ENCODE peak calls at places on chromosomes 11 and 22, in nine cellular contexts. T is tibial nerve, Z is A549, L is stomach, G is IMR-90, Y is HCT116, J is ovary, F is lower leg skin, H is body of pancreas. U is an unnamed sample.

GRCh38 chr11:76252625-76253024 is 46.3 kb upstream of the WNT11 start:
- DNase-seq in T (no peak), Z (no peak), L (no peak), G (no peak), Y (no peak), J (no peak), F (no peak), H (no peak), U (no peak)

GRCh38 chr11:83280256-83280655 is 5.9 kb downstream of the CCDC90B start:
- DNase-seq in T (no peak), Z (no peak), L (no peak), G (no peak), Y (no peak), J (no peak), F (no peak), H (no peak), U (no peak)

GRCh38 chr11:91305402-91305801 is 919.2 kb upstream of the FAT3 start:
- DNase-seq in T (no peak), Z (no peak), L (no peak), G (no peak), Y (no peak), J (no peak), F (no peak), H (no peak), U (no peak)

GRCh38 chr11:120599816-120600420 is 88.4 kb downstream of the GRIK4 start:
- DNase-seq in T (no peak), Z (no peak), L (no peak), G (no peak), Y (no peak), J (no peak), F (no peak), H (no peak), U (no peak)

GRCh38 chr22:42357634-42358296 is 74.4 kb downstream of the NFAM1 start:
- DNase-seq in T (no peak), Z (no peak), L (peak; percentile 87), G (no peak), Y (no peak), J (no peak), F (peak; percentile 68), H (peak; percentile 78), U (no peak)

GRCh38 chr11:65047581-65048422 is 6.8 kb downstream of the SAC3D1 start:
- DNase-seq in T (peak; percentile 19), Z (no peak), L (no peak), G (no peak), Y (no peak), J (no peak), F (no peak), H (no peak), U (no peak)

GRCh38 chr22:28414017-28414416 is 265.6 kb downstream of the TTC28 start:
- DNase-seq in T (no peak), Z (no peak), L (no peak), G (peak; percentile 41), Y (no peak), J (no peak), F (no peak), H (peak; percentile 10), U (no peak)

GRCh38 chr22:33563568-33563967 is 356.7 kb downstream of the LARGE1 start:
- DNase-seq in T (no peak), Z (no peak), L (no peak), G (no peak), Y (no peak), J (no peak), F (no peak), H (no peak), U (no peak)

GRCh38 chr11:19919050-19919561 is 206.5 kb downstream of the NAV2 start:
- DNase-seq in T (no peak), Z (peak; percentile 82), L (peak; percentile 65), G (peak; percentile 98), Y (no peak), J (no peak), F (peak; percentile 28), H (peak; percentile 59), U (peak; percentile 71)

GRCh38 chr11:35905901-35906661 is 37.8 kb upstream of the LDLRAD3 start:
- DNase-seq in T (no peak), Z (no peak), L (no peak), G (peak; percentile 4), Y (no peak), J (no peak), F (no peak), H (no peak), U (no peak)

GRCh38 chr11:45333506-45333971 is 47.4 kb upstream of the SYT13 start:
- DNase-seq in T (no peak), Z (peak; percentile 36), L (peak; percentile 37), G (peak; percentile 65), Y (peak; percentile 23), J (peak; percentile 61), F (no peak), H (peak; percentile 65), U (peak; percentile 81)

GRCh38 chr22:35349704-35350538 is 31.0 kb upstream of the HMOX1 start:
- DNase-seq in T (no peak), Z (no peak), L (no peak), G (peak; percentile 37), Y (no peak), J (peak; percentile 45), F (no peak), H (no peak), U (no peak)

GRCh38 chr11:78801161-78801884 is 226.7 kb upstream of the NARS2 start:
- DNase-seq in T (no peak), Z (peak; percentile 43), L (peak; percentile 69), G (peak; percentile 98), Y (no peak), J (no peak), F (peak; percentile 76), H (peak; percentile 80), U (no peak)

GRCh38 chr22:44947029-44947428 is 62.8 kb downstream of the PHF21B start:
- DNase-seq in T (no peak), Z (no peak), L (no peak), G (no peak), Y (no peak), J (no peak), F (no peak), H (no peak), U (no peak)

GRCh38 chr11:119641991-119642745 is 86.8 kb downstream of the NECTIN1 start:
- DNase-seq in T (no peak), Z (peak; percentile 30), L (no peak), G (peak; percentile 5), Y (peak; percentile 4), J (no peak), F (no peak), H (no peak), U (no peak)

GRCh38 chr11:4643682-4644081 is at the start of gene OR51E1:
- DNase-seq in T (no peak), Z (no peak), L (no peak), G (no peak), Y (no peak), J (no peak), F (no peak), H (no peak), U (no peak)

GRCh38 chr22:39463931-39464390 is 7.1 kb downstream of the MGAT3 start:
- DNase-seq in T (no peak), Z (no peak), L (no peak), G (no peak), Y (no peak), J (no peak), F (no peak), H (no peak), U (no peak)

GRCh38 chr11:19625438-19625837 is 87.2 kb upstream of the NAV2 start:
- DNase-seq in T (no peak), Z (no peak), L (no peak), G (peak; percentile 34), Y (no peak), J (no peak), F (no peak), H (no peak), U (no peak)

GRCh38 chr11:114001416-114001815 is 26.5 kb downstream of the HTR3A start:
- DNase-seq in T (no peak), Z (no peak), L (no peak), G (no peak), Y (no peak), J (no peak), F (no peak), H (no peak), U (no peak)

GRCh38 chr11:70205766-70206165 is 2.7 kb downstream of the FADD start:
- DNase-seq in T (no peak), Z (no peak), L (no peak), G (no peak), Y (no peak), J (no peak), F (no peak), H (no peak), U (no peak)
- TF ChIP-seq POLR2A in T (no peak), Z (no peak), L (no peak), G (no peak), Y (no peak), J (no peak), F (no peak), H (no peak), U (no peak)

GRCh38 chr22:46388647-46389046 is 53.1 kb downstream of the TRMU start:
- DNase-seq in T (no peak), Z (no peak), L (no peak), G (no peak), Y (no peak), J (no peak), F (no peak), H (no peak), U (no peak)
- TF ChIP-seq POLR2A in T (no peak), Z (no peak), L (no peak), G (no peak), Y (no peak), J (no peak), F (no peak), H (no peak), U (no peak)

GRCh38 chr11:62614275-62614674 is 1.2 kb downstream of the ROM1 start:
- DNase-seq in T (no peak), Z (no peak), L (peak; percentile 56), G (no peak), Y (no peak), J (no peak), F (no peak), H (peak; percentile 22), U (peak; percentile 53)
- TF ChIP-seq POLR2A in T (no peak), Z (no peak), L (no peak), G (no peak), Y (no peak), J (no peak), F (no peak), H (no peak), U (no peak)

DNA sequence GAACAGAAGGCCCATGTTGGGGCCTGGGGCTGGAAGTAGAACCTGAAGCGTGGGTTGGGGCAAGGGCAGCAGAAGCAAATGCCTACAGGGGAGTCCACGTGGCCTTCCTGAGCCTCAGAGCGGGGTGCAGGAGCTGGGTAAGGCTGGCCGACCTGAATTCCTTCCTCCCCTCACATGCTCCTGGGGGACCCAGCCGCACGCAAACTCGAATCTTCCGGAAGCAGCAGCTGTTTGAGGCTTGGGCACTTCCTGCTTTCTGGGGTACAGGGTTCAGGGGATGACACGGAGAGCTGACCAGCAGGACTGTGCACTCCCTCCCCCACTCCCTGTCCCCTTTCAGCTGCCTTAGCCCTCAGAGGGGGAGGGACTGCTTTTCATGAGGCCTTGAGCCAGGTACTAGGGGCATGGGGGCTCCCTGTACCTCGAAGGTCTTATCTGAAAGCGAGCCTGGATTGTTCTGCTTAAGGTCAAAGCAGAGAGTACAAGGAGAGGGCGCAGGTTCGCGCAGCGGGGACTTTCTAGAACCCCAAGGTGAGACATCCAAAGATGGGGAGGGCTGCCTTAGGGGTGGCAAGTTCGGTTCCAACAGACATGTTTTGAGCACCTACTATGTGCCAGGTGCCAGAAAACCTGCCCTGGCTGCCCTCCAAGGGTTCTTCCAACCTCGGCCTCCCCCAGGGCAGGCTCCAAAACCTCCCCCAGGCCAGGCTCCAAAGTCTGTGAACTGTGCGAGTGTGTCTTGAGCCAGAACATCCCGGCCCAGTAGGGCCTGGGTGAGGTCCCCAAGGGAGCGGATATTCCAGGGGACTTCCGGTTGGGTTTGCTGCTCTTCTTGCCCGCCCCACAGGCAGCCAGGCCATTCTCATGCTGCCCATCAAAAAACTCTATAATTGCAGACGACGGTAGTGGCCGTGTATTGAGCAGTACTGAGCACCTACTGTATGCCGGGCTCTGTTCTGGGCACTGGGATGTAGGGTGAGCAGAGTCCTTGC is 1.7 kb downstream of the NCF4 start:
- DNase-seq in T (no peak), Z (no peak), L (peak; percentile 31), G (no peak), Y (no peak), J (no peak), F (peak; percentile 50), H (peak; percentile 64), U (no peak)
- TF ChIP-seq POLR2A in T (no peak), Z (no peak), L (no peak), G (no peak), Y (no peak), J (no peak), F (no peak), H (no peak), U (no peak)

U was measured in H54.